ENCODE peak calls at places on chromosome 14, in ten cellular contexts. J is AG09319; V is right cardiac atrium; O is kidney epithelial cell; B is tibial nerve; S is stimulated activated naive CD4-positive, alpha-beta T cell; H is colonic mucosa; K is iPS-NIHi11; U is progenitor cell of endocrine pancreas; G is mucosa of descending colon. C is an unnamed sample.

GRCh38 chr14:63011609-63012008 is 33.6 kb downstream of the KCNH5 start:
- DNase-seq in J (no peak), V (no peak), O (no peak), B (no peak), S (no peak), H (no peak), K (no peak), U (no peak), G (no peak), C (no peak)

GRCh38 chr14:51442513-51443175 is 202.6 kb downstream of the TMX1 start:
- DNase-seq in J (peak; percentile 83), V (no peak), O (peak; percentile 90), B (no peak), S (no peak), H (no peak), K (no peak), U (no peak), G (no peak), C (no peak)

GRCh38 chr14:22886500-22887259 is 3.7 kb downstream of the REM2 start:
- DNase-seq in J (no peak), V (peak; percentile 89), O (no peak), B (peak; percentile 51), S (peak; percentile 67), H (peak; percentile 88), K (peak; percentile 83), U (peak; percentile 68), G (peak; percentile 89), C (peak; percentile 73)

GRCh38 chr14:104993808-104994591 is 8.4 kb downstream of the CLBA1 start:
- DNase-seq in J (no peak), V (peak; percentile 42), O (no peak), B (no peak), S (no peak), H (no peak), K (no peak), U (no peak), G (peak; percentile 30), C (no peak)

GRCh38 chr14:52902971-52903385 is 47.9 kb downstream of the FERMT2 start:
- DNase-seq in J (no peak), V (no peak), O (no peak), B (no peak), S (no peak), H (no peak), K (no peak), U (no peak), G (no peak), C (no peak)

GRCh38 chr14:90614696-90615260 is 201.5 kb downstream of the TTC7B start:
- DNase-seq in J (no peak), V (no peak), O (no peak), B (no peak), S (no peak), H (no peak), K (no peak), U (no peak), G (no peak), C (no peak)

GRCh38 chr14:102362084-102362483 is 606 bp downstream of the CINP start:
- DNase-seq in J (no peak), V (no peak), O (no peak), B (no peak), S (no peak), H (no peak), K (no peak), U (no peak), G (no peak), C (no peak)

GRCh38 chr14:92844220-92844619 is 50.1 kb downstream of the GOLGA5 start:
- DNase-seq in J (no peak), V (no peak), O (no peak), B (no peak), S (no peak), H (no peak), K (no peak), U (no peak), G (no peak), C (no peak)

GRCh38 chr14:85587152-85587697 is 57.3 kb downstream of the FLRT2 start:
- DNase-seq in J (peak; percentile 98), V (no peak), O (peak; percentile 54), B (no peak), S (no peak), H (no peak), K (no peak), U (no peak), G (no peak), C (no peak)

GRCh38 chr14:30874999-30875787 is 834 bp downstream of the COCH start:
- DNase-seq in J (no peak), V (peak; percentile 46), O (no peak), B (no peak), S (no peak), H (no peak), K (peak; percentile 37), U (peak; percentile 28), G (peak; percentile 50), C (peak; percentile 39)

GRCh38 chr14:102630405-102630804 is 38.0 kb downstream of the RCOR1 start:
- DNase-seq in J (no peak), V (no peak), O (no peak), B (no peak), S (no peak), H (no peak), K (peak; percentile 41), U (no peak), G (no peak), C (peak; percentile 43)

GRCh38 chr14:29085546-29085945 is 319.0 kb downstream of the FOXG1 start:
- DNase-seq in J (no peak), V (no peak), O (no peak), B (no peak), S (no peak), H (no peak), K (peak; percentile 54), U (no peak), G (no peak), C (peak; percentile 13)

GRCh38 chr14:35534130-35534883 is at the start of gene INSM2:
- DNase-seq in J (no peak), V (peak; percentile 54), O (no peak), B (no peak), S (no peak), H (no peak), K (peak; percentile 4), U (peak; percentile 11), G (no peak), C (no peak)

GRCh38 chr14:31029016-31029970 is 3.1 kb upstream of the STRN3 start:
- DNase-seq in J (no peak), V (no peak), O (no peak), B (no peak), S (no peak), H (no peak), K (no peak), U (no peak), G (no peak), C (no peak)

GRCh38 chr14:68625366-68626090 is 167.3 kb downstream of the ZFP36L1 start:
- DNase-seq in J (no peak), V (peak; percentile 14), O (no peak), B (no peak), S (no peak), H (peak; percentile 13), K (no peak), U (peak; percentile 0), G (no peak), C (no peak)

GRCh38 chr14:32250681-32251080 is 47.6 kb upstream of the RNU6-8 start:
- DNase-seq in J (no peak), V (no peak), O (no peak), B (no peak), S (no peak), H (no peak), K (no peak), U (no peak), G (no peak), C (no peak)

GRCh38 chr14:74407021-74407800 is 18.8 kb downstream of the SYNDIG1L start:
- DNase-seq in J (no peak), V (no peak), O (no peak), B (no peak), S (no peak), H (no peak), K (no peak), U (no peak), G (no peak), C (no peak)

GRCh38 chr14:75832621-75833297 is 149.0 kb downstream of the TGFB3 start:
- DNase-seq in J (no peak), V (no peak), O (no peak), B (no peak), S (no peak), H (peak; percentile 39), K (no peak), U (no peak), G (no peak), C (no peak)

GRCh38 chr14:51395361-51395849 is 155.4 kb downstream of the TMX1 start:
- DNase-seq in J (peak; percentile 89), V (peak; percentile 63), O (no peak), B (peak; percentile 56), S (no peak), H (no peak), K (no peak), U (no peak), G (peak; percentile 49), C (no peak)

GRCh38 chr14:22650960-22651521 is 6.9 kb upstream of the OR6J1 start:
- DNase-seq in J (no peak), V (no peak), O (peak; percentile 23), B (no peak), S (no peak), H (no peak), K (no peak), U (no peak), G (no peak), C (peak; percentile 81)

GRCh38 chr14:68238956-68239355 is 419.4 kb downstream of the RAD51B start:
- DNase-seq in J (no peak), V (no peak), O (no peak), B (no peak), S (no peak), H (no peak), K (no peak), U (no peak), G (no peak), C (no peak)

GRCh38 chr14:97977711-97978261 is 1180.6 kb downstream of the VRK1 start:
- DNase-seq in J (no peak), V (peak; percentile 95), O (no peak), B (peak; percentile 18), S (peak; percentile 70), H (peak; percentile 80), K (no peak), U (no peak), G (peak; percentile 86), C (no peak)

GRCh38 chr14:73283592-73284379 is 46.5 kb downstream of the PAPLN start:
- DNase-seq in J (no peak), V (no peak), O (no peak), B (no peak), S (no peak), H (no peak), K (no peak), U (no peak), G (no peak), C (no peak)

GRCh38 chr14:54715244-54715643 is 148.3 kb downstream of the SAMD4A start:
- DNase-seq in J (no peak), V (no peak), O (no peak), B (no peak), S (no peak), H (no peak), K (no peak), U (no peak), G (no peak), C (no peak)

GRCh38 chr14:76644875-76645518 is 116.3 kb upstream of the VASH1 start:
- DNase-seq in J (no peak), V (no peak), O (no peak), B (no peak), S (no peak), H (no peak), K (peak; percentile 81), U (peak; percentile 55), G (no peak), C (peak; percentile 46)

GRCh38 chr14:61186341-61186740 is 94.8 kb downstream of the TMEM30B start:
- DNase-seq in J (no peak), V (no peak), O (no peak), B (no peak), S (no peak), H (no peak), K (no peak), U (no peak), G (no peak), C (no peak)

GRCh38 chr14:34713681-34714319 is 593 bp downstream of the CFL2 start:
- DNase-seq in J (peak; percentile 40), V (no peak), O (peak; percentile 59), B (no peak), S (peak; percentile 33), H (peak; percentile 35), K (peak; percentile 11), U (no peak), G (no peak), C (no peak)

GRCh38 chr14:78758333-78758732 is 588.2 kb downstream of the NRXN3 start:
- DNase-seq in J (no peak), V (no peak), O (no peak), B (no peak), S (no peak), H (no peak), K (peak; percentile 42), U (no peak), G (no peak), C (peak; percentile 39)